ENCODE peak calls at places on chromosome 19, in eight cellular contexts. G is psoas muscle, A is endodermal cell, F is breast epithelium, M is stomach, N is PC-3, H is cardiac fibroblast, R is lower leg skin. O is an unnamed sample.

GRCh38 chr19:6821639-6822310 is 49.3 kb downstream of the VAV1 start:
- DNase-seq in G (no peak), A (no peak), F (peak; percentile 39), M (no peak), N (no peak), H (no peak), R (no peak), O (no peak)

GRCh38 chr19:58021541-58022282 is 12.1 kb upstream of the ZSCAN1 start:
- DNase-seq in G (no peak), A (peak; percentile 85), F (peak; percentile 38), M (no peak), N (no peak), H (peak; percentile 69), R (no peak), O (peak; percentile 81)

GRCh38 chr19:18648971-18649310 is 12.1 kb downstream of the KLHL26 start:
- DNase-seq in G (peak; percentile 61), A (peak; percentile 49), F (no peak), M (no peak), N (no peak), H (no peak), R (no peak), O (peak; percentile 66)

GRCh38 chr19:6685482-6685881 is 15.5 kb upstream of the TNFSF14 start:
- DNase-seq in G (no peak), A (no peak), F (no peak), M (no peak), N (no peak), H (no peak), R (no peak), O (no peak)

GRCh38 chr19:1251233-1251502 is 2.8 kb downstream of the MIDN start:
- DNase-seq in G (no peak), A (no peak), F (no peak), M (peak; percentile 72), N (peak; percentile 51), H (peak; percentile 79), R (no peak), O (peak; percentile 92)

GRCh38 chr19:41928754-41929535 is 696 bp upstream of the ERFL start:
- DNase-seq in G (no peak), A (peak; percentile 52), F (no peak), M (no peak), N (no peak), H (no peak), R (no peak), O (peak; percentile 92)

GRCh38 chr19:31314156-31314555 is 35.1 kb downstream of the TSHZ3 start:
- DNase-seq in G (no peak), A (no peak), F (no peak), M (no peak), N (peak; percentile 6), H (peak; percentile 20), R (no peak), O (no peak)

GRCh38 chr19:5089283-5089682 is 120.4 kb downstream of the KDM4B start:
- DNase-seq in G (no peak), A (no peak), F (no peak), M (no peak), N (no peak), H (no peak), R (no peak), O (no peak)

GRCh38 chr19:29509456-29509855 is 16.3 kb upstream of the VSTM2B start:
- DNase-seq in G (no peak), A (no peak), F (no peak), M (no peak), N (no peak), H (no peak), R (no peak), O (no peak)

GRCh38 chr19:10027158-10027997 is 14.1 kb downstream of the RDH8 start:
- DNase-seq in G (peak; percentile 94), A (peak; percentile 99), F (peak; percentile 97), M (peak; percentile 97), N (peak; percentile 98), H (peak; percentile 95), R (peak; percentile 99), O (peak; percentile 99)

GRCh38 chr19:16207490-16208025 is 9.8 kb downstream of the AP1M1 start:
- DNase-seq in G (no peak), A (no peak), F (no peak), M (no peak), N (no peak), H (no peak), R (no peak), O (peak; percentile 35)

GRCh38 chr19:23817519-23817918 is 58.8 kb upstream of the ZNF681 start:
- DNase-seq in G (no peak), A (peak; percentile 75), F (no peak), M (peak; percentile 31), N (peak; percentile 34), H (peak; percentile 36), R (no peak), O (no peak)

GRCh38 chr19:47243776-47244547 is 12.4 kb upstream of the CCDC9 start:
- DNase-seq in G (peak; percentile 91), A (peak; percentile 99), F (peak; percentile 89), M (peak; percentile 91), N (peak; percentile 90), H (peak; percentile 98), R (peak; percentile 98), O (peak; percentile 100)

GRCh38 chr19:47240996-47241918 is 10.3 kb upstream of the BBC3 start:
- DNase-seq in G (peak; percentile 69), A (peak; percentile 97), F (peak; percentile 78), M (peak; percentile 89), N (peak; percentile 78), H (peak; percentile 79), R (peak; percentile 92), O (peak; percentile 98)

GRCh38 chr19:47240561-47240960 is 9.6 kb upstream of the BBC3 start:
- DNase-seq in G (no peak), A (peak; percentile 54), F (no peak), M (no peak), N (no peak), H (no peak), R (no peak), O (peak; percentile 37)

GRCh38 chr19:47241919-47242644 is 11.1 kb upstream of the BBC3 start:
- DNase-seq in G (no peak), A (no peak), F (no peak), M (no peak), N (no peak), H (peak; percentile 16), R (no peak), O (peak; percentile 62)

DNA sequence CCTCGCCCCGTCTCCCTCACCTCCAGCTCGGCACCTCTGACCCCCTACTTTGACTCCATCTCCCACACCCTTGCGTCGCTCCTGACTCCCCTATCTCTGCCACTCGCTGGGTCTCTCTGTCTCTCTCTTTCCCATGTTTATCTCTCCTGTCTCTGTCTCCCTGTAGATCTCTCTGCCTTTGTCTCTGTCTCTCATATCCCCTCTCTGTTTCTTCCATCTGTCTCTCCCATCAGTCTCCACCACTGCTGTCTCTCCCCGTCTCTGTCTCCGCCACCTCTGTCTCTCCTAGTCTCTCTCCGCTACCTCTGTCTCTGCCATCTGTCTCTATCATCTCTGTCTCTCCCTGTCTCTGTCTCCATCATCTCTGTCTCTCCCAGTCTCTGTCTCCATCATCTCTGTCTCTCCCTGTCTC is 12.4 kb upstream of the BBC3 start:
- DNase-seq in G (no peak), A (no peak), F (no peak), M (no peak), N (no peak), H (peak; percentile 6), R (no peak), O (no peak)
- H3K4me3 ChIP-seq in G (peak overlapping the region; percentile 52), A (peak overlapping the region; percentile 78), F (peak overlapping the region; percentile 34), M (peak overlapping the region; percentile 15), N (peak overlapping the region; percentile 61), H (peak overlapping the region; percentile 53), R (no peak overlapping the region), O (peak overlapping the region; percentile 71)

DNA sequence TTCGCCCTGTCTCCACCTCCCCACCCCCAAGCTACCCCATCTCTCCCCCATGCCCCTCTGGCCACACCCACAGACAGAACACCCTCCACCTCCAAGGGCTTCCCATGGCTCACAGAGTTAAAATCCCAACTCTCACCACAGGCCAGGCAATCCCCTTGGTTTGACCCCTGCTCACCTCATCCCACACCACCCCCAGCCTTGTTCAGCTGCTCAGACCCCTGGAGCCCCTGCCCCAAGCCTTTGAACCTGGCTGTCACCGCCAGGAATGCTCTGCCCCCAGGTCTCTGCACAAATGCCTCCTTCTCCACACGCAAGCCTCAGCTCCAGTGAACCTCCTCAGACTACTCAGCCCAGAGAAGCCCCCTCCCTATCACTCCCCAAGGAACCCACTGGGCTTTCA is 5.8 kb downstream of the DDX39A start:
- DNase-seq in G (no peak), A (no peak), F (no peak), M (no peak), N (no peak), H (no peak), R (no peak), O (peak; percentile 80)
- H3K4me3 ChIP-seq in G (no peak overlapping the region), A (no peak overlapping the region), F (no peak overlapping the region), M (no peak overlapping the region), N (no peak overlapping the region), H (no peak overlapping the region), R (no peak overlapping the region), O (no peak overlapping the region)

GRCh38 chr19:3801412-3802096 is 15.4 kb upstream of the MATK start:
- DNase-seq in G (no peak), A (peak; percentile 90), F (no peak), M (peak; percentile 44), N (peak; percentile 10), H (no peak), R (peak; percentile 90), O (peak; percentile 53)
- H3K4me3 ChIP-seq in G (peak overlapping the region; percentile 15), A (peak overlapping the region; percentile 53), F (peak overlapping the region; percentile 33), M (peak overlapping the region; percentile 12), N (no peak overlapping the region), H (no peak overlapping the region), R (no peak overlapping the region), O (no peak overlapping the region)

GRCh38 chr19:35844482-35845214 is 7.7 kb downstream of the NPHS1 start:
- DNase-seq in G (no peak), A (no peak), F (no peak), M (no peak), N (no peak), H (no peak), R (no peak), O (peak; percentile 71)

GRCh38 chr19:35845215-35846037 is 6.9 kb downstream of the NPHS1 start:
- DNase-seq in G (peak; percentile 27), A (peak; percentile 77), F (no peak), M (no peak), N (peak; percentile 11), H (no peak), R (no peak), O (peak; percentile 90)

GRCh38 chr19:35847911-35848310 is 4.4 kb downstream of the NPHS1 start:
- DNase-seq in G (no peak), A (no peak), F (no peak), M (no peak), N (no peak), H (no peak), R (no peak), O (no peak)

GRCh38 chr19:35843676-35844481 is 8.4 kb downstream of the NPHS1 start:
- DNase-seq in G (no peak), A (peak; percentile 95), F (no peak), M (peak; percentile 56), N (no peak), H (peak; percentile 17), R (no peak), O (peak; percentile 61)

DNA sequence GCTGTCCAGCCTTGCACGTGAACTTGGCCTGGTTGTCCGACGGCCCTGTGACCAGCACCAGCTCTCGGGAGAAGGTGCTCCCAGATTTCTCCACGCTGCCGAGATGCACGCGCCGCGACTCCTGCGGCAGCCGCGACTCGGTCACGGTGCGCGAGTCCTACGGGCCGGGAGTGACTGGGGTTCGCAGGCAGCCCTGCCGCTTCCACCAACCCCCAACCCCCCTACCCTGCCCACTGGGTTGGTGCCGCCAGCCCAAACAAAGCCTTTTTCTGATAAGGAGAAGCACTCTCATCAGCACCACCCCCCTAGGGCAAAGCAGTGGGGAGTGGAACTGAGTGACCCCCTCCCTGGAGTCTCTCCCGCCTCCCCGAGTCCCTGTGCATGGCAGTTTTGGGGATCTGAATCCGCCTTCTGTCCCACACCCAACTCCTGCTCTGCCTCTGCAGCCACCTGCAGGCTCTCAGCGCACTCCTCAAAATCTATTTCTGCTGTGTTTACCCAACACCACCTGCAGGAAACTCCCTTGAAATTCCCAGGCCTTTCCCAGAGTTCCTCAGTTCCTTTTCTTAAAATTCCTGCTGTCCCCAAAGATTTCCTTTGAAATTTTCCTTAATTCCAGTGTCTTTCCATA is 6.2 kb downstream of the NPHS1 start:
- DNase-seq in G (no peak), A (peak; percentile 73), F (no peak), M (no peak), N (peak; percentile 37), H (no peak), R (no peak), O (peak; percentile 72)
- H3K4me3 ChIP-seq in G (peak overlapping the region; percentile 33), A (no peak overlapping the region), F (peak overlapping the region; percentile 42), M (peak overlapping the region; percentile 27), N (peak overlapping the region; percentile 52), H (no peak overlapping the region), R (no peak overlapping the region), O (no peak overlapping the region)

O was measured in osteoblast.